ENCODE peak calls at places on chromosome 9, in seven cellular contexts. D, J, Q, U, K, R and M are unnamed samples.

GRCh38 chr9:36222449-36222848 is 31.7 kb downstream of the CLTA start:
- DNase-seq in K (no peak), R (no peak), J (no peak), Q (no peak), D (peak), U (no peak), M (no peak)

GRCh38 chr9:134554750-134555655 is 86.6 kb upstream of the COL5A1 start:
- DNase-seq in D (peak), U (peak), R (no peak), J (no peak), K (peak), Q (no peak), M (peak)

GRCh38 chr9:90905079-90905478 is 103.5 kb downstream of the SYK start:
- DNase-seq in Q (no peak), R (no peak), U (peak), K (no peak), D (no peak), J (no peak), M (no peak)

GRCh38 chr9:90274725-90275124 is 367.9 kb downstream of the DIRAS2 start:
- DNase-seq in K (no peak), J (no peak), R (no peak), D (no peak), U (peak), Q (no peak), M (no peak)

GRCh38 chr9:16505159-16505558 is 365.3 kb downstream of the BNC2 start:
- DNase-seq in K (no peak), J (peak), U (no peak), D (peak), R (no peak), Q (no peak), M (peak)

GRCh38 chr9:4301302-4301701 is 1.4 kb upstream of the GLIS3 start:
- DNase-seq in R (no peak), K (no peak), J (no peak), D (peak), Q (no peak), U (no peak), M (no peak)

GRCh38 chr9:61665330-61665751 is 475.5 kb downstream of the SPATA31A7 start:
- DNase-seq in J (no peak), Q (no peak), K (no peak), D (no peak), U (no peak), R (no peak), M (no peak)

GRCh38 chr9:122001491-122002201 is 91.5 kb downstream of the TTLL11 start:
- DNase-seq in K (no peak), D (peak), U (peak), R (no peak), Q (no peak), J (no peak), M (no peak)

GRCh38 chr9:115400801-115401200 is 282.8 kb upstream of the TNC start:
- DNase-seq in D (peak), K (no peak), R (no peak), U (no peak), Q (no peak), J (no peak), M (no peak)

GRCh38 chr9:124355032-124355940 is 60.0 kb downstream of the PSMB7 start:
- DNase-seq in R (no peak), Q (no peak), K (no peak), D (no peak), U (peak), J (no peak), M (no peak)

GRCh38 chr9:105425817-105426433 is 21.9 kb upstream of the FSD1L start:
- DNase-seq in K (no peak), D (peak), J (no peak), U (no peak), R (no peak), Q (no peak), M (peak)

GRCh38 chr9:35829764-35830096 is 702 bp downstream of the TMEM8B start:
- DNase-seq in Q (no peak), K (no peak), R (no peak), U (no peak), D (no peak), J (no peak), M (no peak)

GRCh38 chr9:13569706-13570423 is 290.4 kb upstream of the MPDZ start:
- DNase-seq in Q (no peak), R (no peak), K (no peak), J (no peak), U (no peak), D (peak), M (no peak)

GRCh38 chr9:76917299-76917698 is 11.4 kb upstream of the PRUNE2 start:
- DNase-seq in Q (no peak), R (no peak), D (peak), K (no peak), J (no peak), U (no peak), M (no peak)

GRCh38 chr9:124045076-124045829 is 33.7 kb downstream of the LHX2 start:
- DNase-seq in U (peak), Q (no peak), R (no peak), D (peak), K (no peak), J (peak), M (no peak)

GRCh38 chr9:119991797-119992196 is 588.2 kb downstream of the CDK5RAP2 start:
- DNase-seq in K (no peak), R (no peak), J (no peak), Q (no peak), U (no peak), D (no peak), M (no peak)

GRCh38 chr9:106717686-106718085 is 145.3 kb upstream of the ZNF462 start:
- DNase-seq in K (no peak), J (peak), Q (no peak), D (peak), R (no peak), U (no peak), M (no peak)

GRCh38 chr9:80797841-80798688 is 891.3 kb downstream of the TLE1 start:
- DNase-seq in R (no peak), J (peak), U (no peak), Q (no peak), K (peak), D (peak), M (peak)

GRCh38 chr9:98728500-98728899 is 19.8 kb upstream of the GABBR2 start:
- DNase-seq in D (no peak), R (no peak), J (no peak), U (no peak), K (no peak), Q (no peak), M (no peak)

GRCh38 chr9:126151031-126151670 is 175.5 kb upstream of the MVB12B start:
- DNase-seq in Q (no peak), J (no peak), U (no peak), R (no peak), K (peak), D (peak), M (no peak)

GRCh38 chr9:76787677-76788076 is 23.4 kb downstream of the PCA3 start:
- DNase-seq in J (no peak), D (no peak), U (no peak), K (no peak), R (no peak), Q (no peak), M (no peak)

GRCh38 chr9:104429147-104429546 is 74.9 kb upstream of the OR13F1 start:
- DNase-seq in U (no peak), R (no peak), J (no peak), K (no peak), D (no peak), Q (no peak), M (no peak)

DNA sequence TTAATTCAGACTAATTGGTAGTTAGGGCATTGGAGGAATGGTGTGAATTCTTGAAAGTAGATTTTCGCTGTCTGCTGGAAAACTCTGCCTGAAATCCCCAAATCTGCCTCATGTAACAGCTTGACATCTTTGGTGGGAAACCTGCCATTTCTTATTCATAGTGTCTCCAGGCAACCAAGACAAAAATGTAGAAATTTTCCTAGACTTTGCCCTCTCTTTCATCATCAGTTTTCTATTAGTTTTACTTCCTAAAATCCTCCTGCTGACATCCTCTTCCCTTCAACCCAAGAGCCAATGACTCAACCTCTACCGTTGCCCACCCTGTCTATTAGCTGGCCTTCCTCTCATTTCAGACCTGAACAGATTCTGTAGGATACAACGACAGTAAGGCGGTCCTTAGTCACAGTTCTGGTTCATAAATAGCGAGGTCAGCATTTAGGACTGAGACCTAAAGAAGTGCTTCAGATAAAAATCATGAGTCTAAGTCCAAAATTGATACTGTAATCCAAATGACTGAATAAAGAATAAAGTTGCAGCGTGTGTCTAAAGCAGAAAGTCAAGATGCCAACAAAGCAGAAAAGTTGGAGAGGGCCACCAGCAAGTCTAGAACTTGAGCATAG is 133.9 kb downstream of the MUSK start:
- DNase-seq in U (no peak), R (no peak), K (no peak), D (peak), J (no peak), Q (no peak), M (no peak)
- H3K27ac ChIP-seq in U (no peak), R (no peak), K (no peak), D (peak), J (no peak), Q (no peak), M (no peak)

GRCh38 chr9:93057024-93057702 is 1.3 kb upstream of the SUSD3 start:
- DNase-seq in U (peak), K (no peak), D (no peak), J (no peak), R (no peak), Q (no peak), M (no peak)
- H3K27ac ChIP-seq in U (no peak), K (no peak), D (no peak), J (no peak), R (peak), Q (no peak), M (no peak)

GRCh38 chr9:117723986-117724654 is 19.9 kb downstream of the TLR4 start:
- DNase-seq in K (no peak), J (no peak), U (no peak), D (no peak), R (no peak), Q (no peak), M (no peak)
- H3K27ac ChIP-seq in K (no peak), J (no peak), U (no peak), D (no peak), R (peak), Q (no peak), M (no peak)

DNA sequence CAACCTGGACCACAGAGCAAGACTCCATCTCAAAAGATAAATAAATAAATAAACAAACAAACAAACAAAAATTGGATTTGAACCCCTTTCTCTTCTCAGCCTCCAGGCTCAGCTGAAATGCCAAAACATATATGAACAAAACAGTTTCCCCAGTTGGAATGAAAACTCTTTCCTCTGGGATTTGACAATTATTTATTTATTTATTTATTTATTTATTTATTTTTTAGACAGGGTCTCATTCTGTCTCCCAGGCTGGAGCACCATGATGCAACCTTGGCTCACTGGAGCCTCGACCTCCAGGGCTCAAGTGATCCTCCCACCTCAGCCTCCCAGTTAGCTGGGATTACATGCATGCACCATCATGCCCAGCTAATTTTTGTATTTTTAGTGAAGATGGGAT is 6.0 kb upstream of the STXBP1 start:
- DNase-seq in Q (no peak), D (no peak), K (no peak), J (no peak), U (no peak), R (no peak), M (no peak)
- H3K27ac ChIP-seq in Q (no peak), D (no peak), K (no peak), J (no peak), U (no peak), R (no peak), M (no peak)

GRCh38 chr9:87199819-87200218 is 252.5 kb upstream of the GAS1 start:
- DNase-seq in D (no peak), Q (no peak), K (no peak), U (no peak), R (no peak), J (no peak), M (no peak)
- H3K27ac ChIP-seq in D (no peak), Q (no peak), K (no peak), U (no peak), R (no peak), J (no peak), M (no peak)

GRCh38 chr9:37239224-37239859 is 119.0 kb downstream of the ZCCHC7 start:
- DNase-seq in Q (no peak), U (no peak), R (no peak), J (no peak), K (no peak), D (no peak), M (no peak)
- H3K27ac ChIP-seq in Q (no peak), U (no peak), R (no peak), J (no peak), K (no peak), D (no peak), M (no peak)